ENCODE peak calls at places on chromosomes 16 and 17, in four cellular contexts. One of them, this sample, is unnamed.

GRCh38 chr17:16106161-16106891 is 106.7 kb downstream of the TTC19 start:
- DNase-seq in GM23338: no peak
- DNase-seq in lower lobe of right lung: no peak
- DNase-seq in tibial artery: no peak
- DNase-seq in this sample: peak; percentile 42

GRCh38 chr16:46961373-46962353 is 11.8 kb downstream of the DNAJA2 start:
- DNase-seq in tibial artery: no peak
- DNase-seq in lower lobe of right lung: no peak
- DNase-seq in GM23338: no peak
- DNase-seq in this sample: no peak

GRCh38 chr17:81859906-81860755 is at the start of gene P4HB:
- DNase-seq in tibial artery: no peak
- DNase-seq in lower lobe of right lung: no peak
- DNase-seq in GM23338: no peak
- DNase-seq in this sample: no peak

GRCh38 chr16:622920-623280 is 7.9 kb upstream of the WFIKKN1 start:
- DNase-seq in GM23338: peak; percentile 65
- DNase-seq in lower lobe of right lung: no peak
- DNase-seq in tibial artery: no peak
- DNase-seq in this sample: no peak

GRCh38 chr16:82157836-82158235 is 12.2 kb downstream of the MPHOSPH6 start:
- DNase-seq in GM23338: no peak
- DNase-seq in tibial artery: no peak
- DNase-seq in lower lobe of right lung: no peak
- DNase-seq in this sample: no peak

GRCh38 chr17:80068301-80069160 is 32.1 kb downstream of the CCDC40 start:
- DNase-seq in GM23338: no peak
- DNase-seq in tibial artery: no peak
- DNase-seq in lower lobe of right lung: no peak
- DNase-seq in this sample: peak; percentile 25

GRCh38 chr17:77269696-77270681 is 129.2 kb downstream of the SEC14L1 start:
- DNase-seq in lower lobe of right lung: no peak
- DNase-seq in GM23338: no peak
- DNase-seq in tibial artery: no peak
- DNase-seq in this sample: no peak

GRCh38 chr17:78391843-78392242 is 13.4 kb downstream of the PGS1 start:
- DNase-seq in lower lobe of right lung: no peak
- DNase-seq in tibial artery: no peak
- DNase-seq in GM23338: no peak
- DNase-seq in this sample: no peak

GRCh38 chr17:63477471-63478440 is 895 bp downstream of the ACE start:
- DNase-seq in tibial artery: no peak
- DNase-seq in lower lobe of right lung: no peak
- DNase-seq in GM23338: no peak
- DNase-seq in this sample: no peak

GRCh38 chr17:46036491-46036890 is 37.4 kb downstream of the STH start:
- DNase-seq in GM23338: no peak
- DNase-seq in tibial artery: no peak
- DNase-seq in lower lobe of right lung: no peak
- DNase-seq in this sample: no peak

GRCh38 chr16:2194852-2195315 is 1.5 kb downstream of the CASKIN1 start:
- DNase-seq in tibial artery: no peak
- DNase-seq in lower lobe of right lung: no peak
- DNase-seq in GM23338: peak; percentile 89
- DNase-seq in this sample: no peak

GRCh38 chr16:57590654-57591085 is 37.8 kb upstream of the ADGRG1 start:
- DNase-seq in GM23338: no peak
- DNase-seq in lower lobe of right lung: no peak
- DNase-seq in tibial artery: peak; percentile 54
- DNase-seq in this sample: no peak

GRCh38 chr17:9769036-9769695 is 22.2 kb downstream of the DHRS7C start:
- DNase-seq in GM23338: no peak
- DNase-seq in lower lobe of right lung: no peak
- DNase-seq in tibial artery: no peak
- DNase-seq in this sample: no peak

GRCh38 chr16:48024042-48024441 is 131.8 kb downstream of the ABCC12 start:
- DNase-seq in tibial artery: no peak
- DNase-seq in lower lobe of right lung: no peak
- DNase-seq in GM23338: no peak
- DNase-seq in this sample: no peak

GRCh38 chr16:65410801-65411200 is 288.9 kb upstream of the CDH11 start:
- DNase-seq in tibial artery: no peak
- DNase-seq in lower lobe of right lung: no peak
- DNase-seq in GM23338: no peak
- DNase-seq in this sample: no peak

GRCh38 chr17:60164164-60164563 is 14.4 kb downstream of the CA4 start:
- DNase-seq in GM23338: no peak
- DNase-seq in tibial artery: no peak
- DNase-seq in lower lobe of right lung: no peak
- DNase-seq in this sample: no peak

GRCh38 chr17:38588775-38589174 is 17.0 kb downstream of the SRCIN1 start:
- DNase-seq in GM23338: no peak
- DNase-seq in lower lobe of right lung: no peak
- DNase-seq in tibial artery: no peak
- DNase-seq in this sample: no peak

GRCh38 chr16:69823831-69824563 is 61.9 kb downstream of the WWP2 start:
- DNase-seq in tibial artery: no peak
- DNase-seq in lower lobe of right lung: no peak
- DNase-seq in GM23338: no peak
- DNase-seq in this sample: no peak

DNA sequence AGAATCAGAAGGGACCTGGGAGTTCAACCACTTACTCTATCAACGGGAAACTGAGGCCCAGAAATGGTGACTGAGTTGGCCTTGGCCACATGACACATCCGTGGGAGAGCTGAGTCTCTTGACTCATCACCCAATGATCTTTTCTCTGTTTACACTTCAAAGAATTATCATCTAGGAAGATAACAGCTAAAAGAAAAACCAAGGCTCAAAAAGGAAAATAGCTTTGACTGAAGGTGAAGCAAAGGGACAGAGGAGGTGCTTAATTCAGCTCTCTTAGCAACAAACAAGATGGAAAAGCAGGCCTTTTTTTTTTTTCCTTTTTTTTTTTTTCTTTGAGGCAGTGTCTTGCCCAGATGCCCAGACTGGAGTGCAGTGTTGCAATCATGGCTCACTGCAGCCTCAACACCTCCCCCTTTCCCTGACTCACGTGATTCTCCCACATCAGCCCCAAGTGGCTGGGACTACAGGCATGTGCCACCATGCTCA is 16.7 kb downstream of the ERCC4 start:
- DNase-seq in tibial artery: peak; percentile 77
- DNase-seq in GM23338: no peak
- DNase-seq in lower lobe of right lung: no peak
- DNase-seq in this sample: no peak
- TF ChIP-seq CTCF in tibial artery: no peak
- TF ChIP-seq CTCF in GM23338: no peak
- TF ChIP-seq CTCF in lower lobe of right lung: no peak
- TF ChIP-seq CTCF in this sample: no peak

DNA sequence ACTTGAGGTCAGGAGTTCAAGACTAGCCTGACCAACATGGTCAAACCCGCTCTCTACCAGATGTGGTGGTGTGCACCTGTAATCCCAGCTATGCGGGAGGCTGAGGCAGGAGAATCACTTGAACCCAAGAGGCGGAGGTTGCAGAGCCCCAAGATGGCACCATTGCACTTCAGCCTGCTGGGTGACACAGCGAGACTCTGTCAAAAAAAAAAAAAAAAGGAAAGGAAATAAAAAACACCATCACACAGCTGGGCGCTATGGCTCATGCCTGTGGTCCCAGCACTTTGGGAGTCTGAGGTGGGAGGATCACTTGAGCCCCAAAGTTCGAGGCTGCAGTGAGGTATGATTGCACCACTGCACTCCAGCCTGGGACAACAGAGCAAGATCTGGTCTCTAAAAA is 13.3 kb upstream of the SBK1 start:
- DNase-seq in GM23338: no peak
- DNase-seq in tibial artery: no peak
- DNase-seq in lower lobe of right lung: no peak
- DNase-seq in this sample: no peak
- TF ChIP-seq CTCF in GM23338: no peak
- TF ChIP-seq CTCF in tibial artery: no peak
- TF ChIP-seq CTCF in lower lobe of right lung: no peak
- TF ChIP-seq CTCF in this sample: no peak

GRCh38 chr17:44581868-44582267 is 24.6 kb downstream of the FZD2 start:
- DNase-seq in GM23338: peak; percentile 61
- DNase-seq in tibial artery: no peak
- DNase-seq in lower lobe of right lung: no peak
- DNase-seq in this sample: no peak
- TF ChIP-seq CTCF in GM23338: peak; percentile 43
- TF ChIP-seq CTCF in tibial artery: no peak
- TF ChIP-seq CTCF in lower lobe of right lung: no peak
- TF ChIP-seq CTCF in this sample: peak; percentile 26

GRCh38 chr17:57517216-57517518 is 227.9 kb downstream of the CCDC182 start:
- DNase-seq in tibial artery: no peak
- DNase-seq in GM23338: no peak
- DNase-seq in lower lobe of right lung: no peak
- DNase-seq in this sample: no peak

GRCh38 chr17:57519800-57520199 is 225.3 kb downstream of the CCDC182 start:
- DNase-seq in tibial artery: no peak
- DNase-seq in GM23338: no peak
- DNase-seq in lower lobe of right lung: no peak
- DNase-seq in this sample: no peak

GRCh38 chr17:57519199-57519598 is 225.9 kb downstream of the CCDC182 start:
- DNase-seq in GM23338: no peak
- DNase-seq in tibial artery: no peak
- DNase-seq in lower lobe of right lung: no peak
- DNase-seq in this sample: peak; percentile 8

GRCh38 chr17:57517519-57518342 is 227.4 kb downstream of the CCDC182 start:
- DNase-seq in tibial artery: no peak
- DNase-seq in lower lobe of right lung: no peak
- DNase-seq in GM23338: no peak
- DNase-seq in this sample: no peak

DNA sequence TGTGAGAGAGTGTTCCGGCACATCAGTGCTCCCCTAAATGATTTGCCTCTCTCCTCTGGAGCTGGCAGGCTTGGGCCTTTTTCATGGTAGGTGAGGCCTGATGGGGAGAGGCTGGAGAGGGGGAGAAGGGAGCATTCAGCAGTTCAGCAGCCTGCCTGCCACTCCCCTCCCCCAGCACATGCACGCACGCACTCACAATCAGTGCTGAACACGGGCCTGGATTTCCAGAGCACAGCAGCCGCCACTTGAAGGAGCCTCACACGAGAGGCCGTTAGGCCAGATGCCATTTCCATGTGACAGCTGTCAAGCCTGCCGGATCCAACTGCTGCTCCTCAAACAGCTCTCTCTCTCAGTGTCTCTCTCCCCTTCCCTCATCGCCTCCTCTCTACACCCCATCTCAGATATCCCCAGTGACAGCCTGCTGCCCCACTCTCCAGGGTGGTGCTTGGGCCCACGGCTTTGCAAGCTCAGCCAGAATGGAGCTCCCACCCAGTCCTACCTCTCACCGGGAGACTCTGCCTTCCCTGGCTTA is 226.4 kb downstream of the CCDC182 start:
- DNase-seq in GM23338: no peak
- DNase-seq in lower lobe of right lung: no peak
- DNase-seq in tibial artery: no peak
- DNase-seq in this sample: no peak
- TF ChIP-seq CTCF in GM23338: no peak
- TF ChIP-seq CTCF in lower lobe of right lung: no peak
- TF ChIP-seq CTCF in tibial artery: no peak
- TF ChIP-seq CTCF in this sample: no peak

This sample was measured in AG09319.